ENCODE peak calls at places on chromosome 14, in nine cellular contexts. B is stimulated activated CD4-positive, alpha-beta T cell treated with anti-CD3 and anti-CD28 coated beads, Interleukin-1b, Interleukin-23, amount 100 ng/mL, for 24 hours; P is memory B cell; O is cerebellar cortex; M is GM23338; F is activated T-cell treated with anti-CD3 and anti-CD28 coated beads for 24 hours; S is dorsolateral prefrontal cortex; R is AG08396; Y is sciatic nerve. J is an unnamed sample.

GRCh38 chr14:99040711-99041110 is 231.3 kb downstream of the BCL11B start:
- DNase-seq in B (no peak), P (no peak), O (no peak), M (no peak), F (no peak), S (no peak), R (no peak), Y (no peak), J (no peak)

GRCh38 chr14:22419620-22420019 is 169.4 kb downstream of the DAD1 start:
- DNase-seq in B (no peak), P (no peak), O (no peak), M (no peak), F (no peak), S (no peak), R (no peak), Y (no peak), J (peak)

GRCh38 chr14:104820669-104821228 is 19.8 kb downstream of the ZBTB42 start:
- DNase-seq in B (no peak), P (no peak), O (peak), M (peak), F (no peak), S (peak), R (peak), Y (peak), J (peak)

GRCh38 chr14:99260652-99261551 is 11.1 kb downstream of the BCL11B start:
- DNase-seq in B (no peak), P (no peak), O (no peak), M (no peak), F (no peak), S (no peak), R (no peak), Y (no peak), J (no peak)

GRCh38 chr14:92458959-92459478 is 54.6 kb upstream of the RIN3 start:
- DNase-seq in B (no peak), P (no peak), O (no peak), M (no peak), F (no peak), S (no peak), R (no peak), Y (no peak), J (no peak)

GRCh38 chr14:74511966-74512365 is 18.4 kb downstream of the ISCA2 start:
- DNase-seq in B (no peak), P (no peak), O (no peak), M (no peak), F (no peak), S (no peak), R (no peak), Y (no peak), J (no peak)

GRCh38 chr14:59303216-59303615 is 114.7 kb downstream of the DAAM1 start:
- DNase-seq in B (no peak), P (no peak), O (no peak), M (peak), F (no peak), S (no peak), R (no peak), Y (no peak), J (peak)

GRCh38 chr14:35412281-35413057 is 7.9 kb upstream of the NFKBIA start:
- DNase-seq in B (no peak), P (no peak), O (no peak), M (no peak), F (no peak), S (no peak), R (no peak), Y (no peak), J (no peak)

GRCh38 chr14:32809255-32809654 is 129.4 kb upstream of the NPAS3 start:
- DNase-seq in B (no peak), P (no peak), O (no peak), M (no peak), F (no peak), S (no peak), R (no peak), Y (no peak), J (no peak)

GRCh38 chr14:52354257-52354656 is 40.1 kb downstream of the PTGER2 start:
- DNase-seq in B (no peak), P (no peak), O (no peak), M (no peak), F (no peak), S (no peak), R (no peak), Y (no peak), J (no peak)

GRCh38 chr14:58844544-58844943 is 206.8 kb downstream of the DACT1 start:
- DNase-seq in B (no peak), P (no peak), O (no peak), M (no peak), F (no peak), S (no peak), R (no peak), Y (no peak), J (no peak)

GRCh38 chr14:69611264-69612013 is at the start of gene SUSD6:
- DNase-seq in B (peak), P (peak), O (peak), M (peak), F (peak), S (peak), R (peak), Y (peak), J (peak)

GRCh38 chr14:103070971-103071542 is 13.0 kb upstream of the LBHD2 start:
- DNase-seq in B (no peak), P (no peak), O (no peak), M (no peak), F (no peak), S (no peak), R (no peak), Y (peak), J (no peak)

GRCh38 chr14:24280797-24281460 is 9.5 kb upstream of the RABGGTA start:
- DNase-seq in B (no peak), P (no peak), O (no peak), M (no peak), F (no peak), S (no peak), R (no peak), Y (no peak), J (no peak)

GRCh38 chr14:105979446-105979845 is 453.1 kb downstream of the TMEM121 start:
- DNase-seq in B (no peak), P (no peak), O (no peak), M (no peak), F (no peak), S (no peak), R (no peak), Y (no peak), J (no peak)

GRCh38 chr14:90644882-90645281 is 171.3 kb downstream of the TTC7B start:
- DNase-seq in B (no peak), P (no peak), O (no peak), M (no peak), F (no peak), S (no peak), R (peak), Y (no peak), J (no peak)

GRCh38 chr14:100783630-100784321 is 42.1 kb upstream of the MEG3 start:
- DNase-seq in B (no peak), P (no peak), O (no peak), M (no peak), F (no peak), S (no peak), R (no peak), Y (peak), J (no peak)